ENCODE peak calls at places on chromosomes 2 and 18, in five cellular contexts. H, N, R, M and X are unnamed samples.
A peak's percentile ranks its signal among the peaks of the same experiment; 100 is the strongest.

GRCh38 chr2:175036582-175037018 is 31.4 kb upstream of the CHN1 start:
- DNase-seq in H (no peak), N (no peak), R (no peak), M (no peak), X (peak; percentile 20)

GRCh38 chr18:48409591-48410094 is 460 bp upstream of the ZBTB7C start:
- DNase-seq in H (peak; percentile 49), N (no peak), R (peak; percentile 57), M (no peak), X (no peak)

GRCh38 chr2:166375205-166375735 is 474 bp downstream of the SCN9A start:
- DNase-seq in H (no peak), N (no peak), R (no peak), M (no peak), X (peak; percentile 17)

GRCh38 chr2:230714122-230714453 is 1.4 kb downstream of the CAB39 start:
- DNase-seq in H (peak; percentile 46), N (no peak), R (peak; percentile 38), M (no peak), X (peak; percentile 69)

GRCh38 chr2:8555543-8555942 is 126.3 kb upstream of the ID2 start:
- DNase-seq in H (no peak), N (no peak), R (no peak), M (no peak), X (no peak)

GRCh38 chr2:169034256-169034655 is 3.1 kb upstream of the ABCB11 start:
- DNase-seq in H (no peak), N (no peak), R (peak; percentile 6), M (no peak), X (peak; percentile 6)

GRCh38 chr2:25401307-25402021 is 59.7 kb upstream of the DNMT3A start:
- DNase-seq in H (no peak), N (no peak), R (no peak), M (no peak), X (no peak)

GRCh38 chr2:73257425-73258125 is 23.5 kb downstream of the CCT7 start:
- DNase-seq in H (no peak), N (no peak), R (no peak), M (no peak), X (no peak)

GRCh38 chr2:30765876-30766470 is 41.3 kb downstream of the CAPN13 start:
- DNase-seq in H (no peak), N (no peak), R (no peak), M (no peak), X (no peak)

GRCh38 chr18:27824841-27825720 is 351.8 kb downstream of the CDH2 start:
- DNase-seq in H (no peak), N (no peak), R (no peak), M (no peak), X (no peak)

GRCh38 chr18:74918276-74918675 is 290.7 kb downstream of the PTGR3 start:
- DNase-seq in H (no peak), N (no peak), R (no peak), M (no peak), X (no peak)

GRCh38 chr2:220748875-220749479 is 823.1 kb downstream of the EPHA4 start:
- DNase-seq in H (no peak), N (no peak), R (peak; percentile 81), M (peak; percentile 21), X (no peak)

GRCh38 chr2:4992226-4992625 is 700.0 kb upstream of the SOX11 start:
- DNase-seq in H (no peak), N (no peak), R (no peak), M (no peak), X (no peak)

GRCh38 chr2:178761759-178762371 is 45.4 kb downstream of the TTN start:
- DNase-seq in H (peak; percentile 42), N (no peak), R (peak; percentile 15), M (peak; percentile 37), X (peak; percentile 18)

GRCh38 chr18:31591628-31592027 is at the start of gene TTR:
- DNase-seq in H (no peak), N (no peak), R (no peak), M (no peak), X (no peak)

GRCh38 chr2:237465515-237466227 is 21.4 kb upstream of the MLPH start:
- DNase-seq in H (peak; percentile 79), N (no peak), R (no peak), M (no peak), X (no peak)